ENCODE peak calls at places on chromosomes 1 and 21, in six cellular contexts. One of them, this sample, is unnamed.

GRCh38 chr1:101221945-101222429 is 14.8 kb upstream of the S1PR1 start:
- DNase-seq in Peyer's patch: no peak
- DNase-seq in fibroblast of pulmonary artery: no peak
- DNase-seq in GM12864: no peak
- DNase-seq in GM23338: no peak
- DNase-seq in uterus: no peak
- DNase-seq in this sample: no peak

GRCh38 chr1:44647896-44648295 is 26.4 kb downstream of the TMEM53 start:
- DNase-seq in Peyer's patch: peak; percentile 56
- DNase-seq in fibroblast of pulmonary artery: no peak
- DNase-seq in GM12864: no peak
- DNase-seq in GM23338: no peak
- DNase-seq in uterus: no peak
- DNase-seq in this sample: no peak

GRCh38 chr1:46616277-46617107 is at the start of gene MOB3C:
- DNase-seq in Peyer's patch: peak; percentile 86
- DNase-seq in fibroblast of pulmonary artery: peak; percentile 82
- DNase-seq in GM12864: no peak
- DNase-seq in GM23338: peak; percentile 80
- DNase-seq in uterus: peak; percentile 87
- DNase-seq in this sample: peak; percentile 82

GRCh38 chr1:10155087-10155712 is 55.2 kb upstream of the KIF1B start:
- DNase-seq in Peyer's patch: no peak
- DNase-seq in fibroblast of pulmonary artery: no peak
- DNase-seq in GM12864: no peak
- DNase-seq in GM23338: no peak
- DNase-seq in uterus: no peak
- DNase-seq in this sample: no peak

GRCh38 chr1:66288048-66288447 is 245.9 kb upstream of the SGIP1 start:
- DNase-seq in Peyer's patch: no peak
- DNase-seq in fibroblast of pulmonary artery: no peak
- DNase-seq in GM12864: no peak
- DNase-seq in GM23338: no peak
- DNase-seq in uterus: no peak
- DNase-seq in this sample: no peak

GRCh38 chr1:56502700-56503245 is 76.6 kb downstream of the PLPP3 start:
- DNase-seq in Peyer's patch: no peak
- DNase-seq in fibroblast of pulmonary artery: peak; percentile 68
- DNase-seq in GM12864: no peak
- DNase-seq in GM23338: no peak
- DNase-seq in uterus: no peak
- DNase-seq in this sample: peak; percentile 60

GRCh38 chr1:153540394-153541361 is at the start of gene S100A5:
- DNase-seq in Peyer's patch: no peak
- DNase-seq in fibroblast of pulmonary artery: no peak
- DNase-seq in GM12864: no peak
- DNase-seq in GM23338: no peak
- DNase-seq in uterus: no peak
- DNase-seq in this sample: peak; percentile 51

GRCh38 chr1:225945564-225945963 is 4.5 kb upstream of the LEFTY2 start:
- DNase-seq in Peyer's patch: no peak
- DNase-seq in fibroblast of pulmonary artery: no peak
- DNase-seq in GM12864: no peak
- DNase-seq in GM23338: peak; percentile 81
- DNase-seq in uterus: no peak
- DNase-seq in this sample: no peak

GRCh38 chr1:200771625-200772555 is 33.2 kb downstream of the CAMSAP2 start:
- DNase-seq in Peyer's patch: no peak
- DNase-seq in fibroblast of pulmonary artery: peak; percentile 13
- DNase-seq in GM12864: no peak
- DNase-seq in GM23338: no peak
- DNase-seq in uterus: no peak
- DNase-seq in this sample: no peak

GRCh38 chr1:177922209-177922608 is 47.6 kb downstream of the SEC16B start:
- DNase-seq in Peyer's patch: no peak
- DNase-seq in fibroblast of pulmonary artery: no peak
- DNase-seq in GM12864: no peak
- DNase-seq in GM23338: peak; percentile 53
- DNase-seq in uterus: no peak
- DNase-seq in this sample: no peak

GRCh38 chr1:12179111-12179519 is 12.3 kb downstream of the TNFRSF1B start:
- DNase-seq in Peyer's patch: no peak
- DNase-seq in fibroblast of pulmonary artery: peak; percentile 61
- DNase-seq in GM12864: no peak
- DNase-seq in GM23338: no peak
- DNase-seq in uterus: no peak
- DNase-seq in this sample: no peak

GRCh38 chr1:15833842-15834405 is 13.6 kb upstream of the SPEN start:
- DNase-seq in Peyer's patch: no peak
- DNase-seq in fibroblast of pulmonary artery: no peak
- DNase-seq in GM12864: no peak
- DNase-seq in GM23338: no peak
- DNase-seq in uterus: no peak
- DNase-seq in this sample: no peak

GRCh38 chr1:55547441-55547840 is 332.3 kb upstream of the USP24 start:
- DNase-seq in Peyer's patch: no peak
- DNase-seq in fibroblast of pulmonary artery: no peak
- DNase-seq in GM12864: no peak
- DNase-seq in GM23338: no peak
- DNase-seq in uterus: peak; percentile 45
- DNase-seq in this sample: no peak

GRCh38 chr1:219961684-219962083 is 33.3 kb upstream of the SLC30A10 start:
- DNase-seq in Peyer's patch: no peak
- DNase-seq in fibroblast of pulmonary artery: no peak
- DNase-seq in GM12864: no peak
- DNase-seq in GM23338: no peak
- DNase-seq in uterus: no peak
- DNase-seq in this sample: no peak

GRCh38 chr21:21436012-21436545 is 437.9 kb downstream of the NCAM2 start:
- DNase-seq in Peyer's patch: no peak
- DNase-seq in fibroblast of pulmonary artery: peak; percentile 74
- DNase-seq in GM12864: no peak
- DNase-seq in GM23338: no peak
- DNase-seq in uterus: no peak
- DNase-seq in this sample: peak; percentile 34

GRCh38 chr1:9388628-9389184 is 96.0 kb downstream of the SPSB1 start:
- DNase-seq in Peyer's patch: no peak
- DNase-seq in fibroblast of pulmonary artery: peak; percentile 42
- DNase-seq in GM12864: no peak
- DNase-seq in GM23338: no peak
- DNase-seq in uterus: no peak
- DNase-seq in this sample: peak; percentile 54

GRCh38 chr1:155133799-155134281 is 1.8 kb upstream of the SLC50A1 start:
- DNase-seq in Peyer's patch: peak; percentile 66
- DNase-seq in fibroblast of pulmonary artery: no peak
- DNase-seq in GM12864: no peak
- DNase-seq in GM23338: no peak
- DNase-seq in uterus: no peak
- DNase-seq in this sample: no peak

GRCh38 chr1:200530551-200531261 is 89.8 kb downstream of the KIF14 start:
- DNase-seq in Peyer's patch: no peak
- DNase-seq in fibroblast of pulmonary artery: no peak
- DNase-seq in GM12864: no peak
- DNase-seq in GM23338: no peak
- DNase-seq in uterus: no peak
- DNase-seq in this sample: no peak

GRCh38 chr1:201791775-201792166 is 37.2 kb upstream of the IPO9 start:
- DNase-seq in Peyer's patch: no peak
- DNase-seq in fibroblast of pulmonary artery: peak; percentile 76
- DNase-seq in GM12864: no peak
- DNase-seq in GM23338: no peak
- DNase-seq in uterus: peak; percentile 51
- DNase-seq in this sample: peak; percentile 74

GRCh38 chr1:165696625-165697100 is 1.7 kb downstream of the ALDH9A1 start:
- DNase-seq in Peyer's patch: no peak
- DNase-seq in fibroblast of pulmonary artery: peak; percentile 95
- DNase-seq in GM12864: no peak
- DNase-seq in GM23338: no peak
- DNase-seq in uterus: peak; percentile 16
- DNase-seq in this sample: peak; percentile 99

GRCh38 chr1:43324810-43325209 is 12.8 kb upstream of the MPL start:
- DNase-seq in Peyer's patch: no peak
- DNase-seq in fibroblast of pulmonary artery: no peak
- DNase-seq in GM12864: no peak
- DNase-seq in GM23338: no peak
- DNase-seq in uterus: no peak
- DNase-seq in this sample: no peak

GRCh38 chr1:33667386-33668282 is 195.2 kb downstream of the ZSCAN20 start:
- DNase-seq in Peyer's patch: peak; percentile 54
- DNase-seq in fibroblast of pulmonary artery: no peak
- DNase-seq in GM12864: no peak
- DNase-seq in GM23338: no peak
- DNase-seq in uterus: no peak
- DNase-seq in this sample: no peak

GRCh38 chr1:99557556-99558256 is 88.2 kb upstream of the PALMD start:
- DNase-seq in Peyer's patch: no peak
- DNase-seq in fibroblast of pulmonary artery: peak; percentile 75
- DNase-seq in GM12864: no peak
- DNase-seq in GM23338: no peak
- DNase-seq in uterus: no peak
- DNase-seq in this sample: peak; percentile 81

GRCh38 chr1:192669174-192669573 is 33.2 kb downstream of the RGS13 start:
- DNase-seq in Peyer's patch: no peak
- DNase-seq in fibroblast of pulmonary artery: no peak
- DNase-seq in GM12864: no peak
- DNase-seq in GM23338: no peak
- DNase-seq in uterus: no peak
- DNase-seq in this sample: no peak

GRCh38 chr21:44872568-44873355 is 728 bp downstream of the PTTG1IP start:
- DNase-seq in Peyer's patch: peak; percentile 70
- DNase-seq in fibroblast of pulmonary artery: peak; percentile 35
- DNase-seq in GM12864: no peak
- DNase-seq in GM23338: peak; percentile 38
- DNase-seq in uterus: peak; percentile 41
- DNase-seq in this sample: peak; percentile 40

GRCh38 chr1:226054519-226055327 is 7.8 kb upstream of the H3-3A start:
- DNase-seq in Peyer's patch: no peak
- DNase-seq in fibroblast of pulmonary artery: peak; percentile 37
- DNase-seq in GM12864: no peak
- DNase-seq in GM23338: no peak
- DNase-seq in uterus: no peak
- DNase-seq in this sample: no peak

GRCh38 chr21:17798796-17799195 is 20.4 kb downstream of the C21orf91 start:
- DNase-seq in Peyer's patch: no peak
- DNase-seq in fibroblast of pulmonary artery: no peak
- DNase-seq in GM12864: no peak
- DNase-seq in GM23338: no peak
- DNase-seq in uterus: no peak
- DNase-seq in this sample: peak; percentile 11

GRCh38 chr1:223707270-223708000 is 4.9 kb upstream of the CAPN2 start:
- DNase-seq in Peyer's patch: peak; percentile 70
- DNase-seq in fibroblast of pulmonary artery: peak; percentile 96
- DNase-seq in GM12864: no peak
- DNase-seq in GM23338: peak; percentile 35
- DNase-seq in uterus: peak; percentile 84
- DNase-seq in this sample: peak; percentile 98

GRCh38 chr21:33976980-33977720 is 61.5 kb upstream of the ATP5PO start:
- DNase-seq in Peyer's patch: no peak
- DNase-seq in fibroblast of pulmonary artery: no peak
- DNase-seq in GM12864: no peak
- DNase-seq in GM23338: no peak
- DNase-seq in uterus: no peak
- DNase-seq in this sample: peak; percentile 30

GRCh38 chr1:50427818-50428779 is 4.9 kb upstream of the DMRTA2 start:
- DNase-seq in Peyer's patch: no peak
- DNase-seq in fibroblast of pulmonary artery: no peak
- DNase-seq in GM12864: no peak
- DNase-seq in GM23338: peak; percentile 75
- DNase-seq in uterus: no peak
- DNase-seq in this sample: no peak

DNA sequence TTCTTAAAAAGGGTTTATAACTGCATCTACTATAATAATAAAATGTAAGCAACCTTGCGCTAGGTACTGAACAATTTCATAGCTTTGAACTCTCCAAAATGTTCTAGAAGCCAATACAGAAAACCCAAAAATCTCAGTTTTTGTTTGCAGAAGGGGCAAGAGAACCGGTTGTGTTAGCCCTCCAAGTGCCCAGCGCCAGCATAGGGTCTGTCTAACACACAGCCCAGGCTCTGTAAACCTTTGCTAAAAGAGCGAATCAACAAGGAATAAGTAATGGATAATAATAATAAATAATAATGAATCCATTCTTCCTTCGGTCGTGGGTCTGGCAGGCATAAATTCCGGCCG is 333 bp upstream of the CHAF1B start:
- DNase-seq in Peyer's patch: no peak
- DNase-seq in fibroblast of pulmonary artery: no peak
- DNase-seq in GM12864: no peak
- DNase-seq in GM23338: no peak
- DNase-seq in uterus: no peak
- DNase-seq in this sample: no peak
- H3K4me3 ChIP-seq in Peyer's patch: peak overlapping the region; percentile 70
- H3K4me3 ChIP-seq in fibroblast of pulmonary artery: peak overlapping the region; percentile 60
- H3K4me3 ChIP-seq in GM12864: peak overlapping the region; percentile 86
- H3K4me3 ChIP-seq in GM23338: peak overlapping the region; percentile 97
- H3K4me3 ChIP-seq in uterus: peak overlapping the region; percentile 93
- H3K4me3 ChIP-seq in this sample: peak overlapping the region; percentile 72

DNA sequence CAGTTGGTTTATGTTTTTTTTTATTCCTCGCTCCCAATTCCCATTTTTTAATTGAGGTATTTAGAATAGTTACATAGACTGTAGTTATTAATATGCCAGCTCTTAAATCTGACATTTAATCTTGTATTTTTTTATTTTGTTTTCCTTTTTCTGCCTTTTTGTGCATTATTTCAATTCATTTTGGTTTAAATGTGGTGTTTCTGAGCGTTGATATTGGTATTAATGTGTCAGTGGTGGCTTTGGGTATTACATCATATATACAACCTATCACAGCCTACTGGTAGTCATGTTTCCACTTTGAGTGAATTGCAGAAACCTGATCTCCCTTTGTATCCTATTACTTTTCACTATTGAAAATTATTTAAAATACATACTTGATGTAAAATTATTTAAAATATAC is 1027.3 kb downstream of the KCNT2 start:
- DNase-seq in Peyer's patch: no peak
- DNase-seq in fibroblast of pulmonary artery: no peak
- DNase-seq in GM12864: no peak
- DNase-seq in GM23338: peak; percentile 12
- DNase-seq in uterus: no peak
- DNase-seq in this sample: no peak
- TF ChIP-seq CTCF in Peyer's patch: no peak
- TF ChIP-seq CTCF in fibroblast of pulmonary artery: no peak
- TF ChIP-seq CTCF in GM12864: no peak
- TF ChIP-seq CTCF in GM23338: no peak
- TF ChIP-seq CTCF in uterus: no peak
- TF ChIP-seq CTCF in this sample: peak; percentile 33

GRCh38 chr21:37737497-37737896 is 178.8 kb downstream of the KCNJ6 start:
- DNase-seq in Peyer's patch: no peak
- DNase-seq in fibroblast of pulmonary artery: no peak
- DNase-seq in GM12864: no peak
- DNase-seq in GM23338: no peak
- DNase-seq in uterus: no peak
- DNase-seq in this sample: no peak
- H3K4me3 ChIP-seq in Peyer's patch: no peak overlapping the region
- H3K4me3 ChIP-seq in fibroblast of pulmonary artery: no peak overlapping the region
- H3K4me3 ChIP-seq in GM12864: no peak overlapping the region
- H3K4me3 ChIP-seq in GM23338: no peak overlapping the region
- H3K4me3 ChIP-seq in uterus: no peak overlapping the region
- H3K4me3 ChIP-seq in this sample: no peak overlapping the region

GRCh38 chr1:39387452-39387851 is 104.0 kb upstream of the BMP8A start:
- DNase-seq in Peyer's patch: no peak
- DNase-seq in fibroblast of pulmonary artery: peak; percentile 84
- DNase-seq in GM12864: no peak
- DNase-seq in GM23338: no peak
- DNase-seq in uterus: no peak
- DNase-seq in this sample: peak; percentile 93
- TF ChIP-seq CTCF in Peyer's patch: no peak
- TF ChIP-seq CTCF in fibroblast of pulmonary artery: peak; percentile 40
- TF ChIP-seq CTCF in GM12864: peak; percentile 15
- TF ChIP-seq CTCF in GM23338: peak; percentile 26
- TF ChIP-seq CTCF in uterus: no peak
- TF ChIP-seq CTCF in this sample: peak; percentile 61

GRCh38 chr1:47760248-47760629 is 236.9 kb downstream of the TRABD2B start:
- DNase-seq in Peyer's patch: no peak
- DNase-seq in fibroblast of pulmonary artery: no peak
- DNase-seq in GM12864: no peak
- DNase-seq in GM23338: no peak
- DNase-seq in uterus: no peak
- DNase-seq in this sample: no peak
- H3K4me3 ChIP-seq in Peyer's patch: no peak overlapping the region
- H3K4me3 ChIP-seq in fibroblast of pulmonary artery: no peak overlapping the region
- H3K4me3 ChIP-seq in GM12864: no peak overlapping the region
- H3K4me3 ChIP-seq in GM23338: no peak overlapping the region
- H3K4me3 ChIP-seq in uterus: no peak overlapping the region
- H3K4me3 ChIP-seq in this sample: no peak overlapping the region

This sample was measured in fibroblast of the aortic adventitia.